ENCODE peak calls at places on chromosomes 5 and 9, in four cellular contexts. One of them, this sample, is unnamed.

GRCh38 chr9:4592886-4593285 is 69.2 kb upstream of the PLPP6 start:
- DNase-seq in naive thymus-derived CD4-positive, alpha-beta T cell: no peak
- DNase-seq in fibroblast of lung: peak; percentile 18
- DNase-seq in body of pancreas: no peak
- DNase-seq in this sample: no peak

GRCh38 chr9:32926901-32927300 is 74.5 kb downstream of the APTX start:
- DNase-seq in naive thymus-derived CD4-positive, alpha-beta T cell: no peak
- DNase-seq in body of pancreas: no peak
- DNase-seq in fibroblast of lung: no peak
- DNase-seq in this sample: no peak

GRCh38 chr5:99817796-99818195 is 717.4 kb upstream of the FAM174A start:
- DNase-seq in fibroblast of lung: no peak
- DNase-seq in body of pancreas: no peak
- DNase-seq in naive thymus-derived CD4-positive, alpha-beta T cell: no peak
- DNase-seq in this sample: no peak

GRCh38 chr5:38404236-38404635 is 145.9 kb downstream of the EGFLAM start:
- DNase-seq in body of pancreas: no peak
- DNase-seq in fibroblast of lung: no peak
- DNase-seq in naive thymus-derived CD4-positive, alpha-beta T cell: no peak
- DNase-seq in this sample: no peak

GRCh38 chr5:101716941-101717340 is 579.1 kb downstream of the SLCO4C1 start:
- DNase-seq in naive thymus-derived CD4-positive, alpha-beta T cell: no peak
- DNase-seq in fibroblast of lung: no peak
- DNase-seq in body of pancreas: no peak
- DNase-seq in this sample: no peak

GRCh38 chr5:6161257-6161656 is 217.1 kb downstream of the MED10 start:
- DNase-seq in fibroblast of lung: no peak
- DNase-seq in naive thymus-derived CD4-positive, alpha-beta T cell: no peak
- DNase-seq in body of pancreas: no peak
- DNase-seq in this sample: no peak

GRCh38 chr5:117800261-117800660 is 1188.1 kb downstream of the DTWD2 start:
- DNase-seq in body of pancreas: no peak
- DNase-seq in fibroblast of lung: no peak
- DNase-seq in naive thymus-derived CD4-positive, alpha-beta T cell: no peak
- DNase-seq in this sample: no peak

GRCh38 chr9:92003308-92004044 is 53.4 kb upstream of the ROR2 start:
- DNase-seq in body of pancreas: no peak
- DNase-seq in fibroblast of lung: no peak
- DNase-seq in naive thymus-derived CD4-positive, alpha-beta T cell: no peak
- DNase-seq in this sample: no peak

GRCh38 chr9:120920495-120921178 is 6.0 kb downstream of the TRAF1 start:
- DNase-seq in fibroblast of lung: no peak
- DNase-seq in naive thymus-derived CD4-positive, alpha-beta T cell: no peak
- DNase-seq in body of pancreas: no peak
- DNase-seq in this sample: no peak

GRCh38 chr9:106752581-106752980 is 110.4 kb upstream of the ZNF462 start:
- DNase-seq in fibroblast of lung: peak; percentile 23
- DNase-seq in naive thymus-derived CD4-positive, alpha-beta T cell: no peak
- DNase-seq in body of pancreas: no peak
- DNase-seq in this sample: no peak

GRCh38 chr5:139561655-139562451 is 714 bp downstream of the UBE2D2 start:
- DNase-seq in body of pancreas: peak; percentile 50
- DNase-seq in naive thymus-derived CD4-positive, alpha-beta T cell: peak; percentile 65
- DNase-seq in fibroblast of lung: peak; percentile 51
- DNase-seq in this sample: no peak

GRCh38 chr9:75238311-75238976 is 150.1 kb downstream of the OSTF1 start:
- DNase-seq in body of pancreas: peak; percentile 69
- DNase-seq in fibroblast of lung: peak; percentile 25
- DNase-seq in naive thymus-derived CD4-positive, alpha-beta T cell: no peak
- DNase-seq in this sample: peak; percentile 13

GRCh38 chr9:14097215-14097614 is 216.7 kb downstream of the NFIB start:
- DNase-seq in fibroblast of lung: peak; percentile 83
- DNase-seq in naive thymus-derived CD4-positive, alpha-beta T cell: no peak
- DNase-seq in body of pancreas: no peak
- DNase-seq in this sample: no peak

GRCh38 chr5:76384189-76384588 is 18.9 kb upstream of the IQGAP2 start:
- DNase-seq in fibroblast of lung: no peak
- DNase-seq in body of pancreas: peak; percentile 67
- DNase-seq in naive thymus-derived CD4-positive, alpha-beta T cell: no peak
- DNase-seq in this sample: no peak

GRCh38 chr5:76861616-76862015 is 11.8 kb downstream of the S100Z start:
- DNase-seq in body of pancreas: no peak
- DNase-seq in fibroblast of lung: peak; percentile 48
- DNase-seq in naive thymus-derived CD4-positive, alpha-beta T cell: no peak
- DNase-seq in this sample: no peak

GRCh38 chr9:9003184-9003583 is 1203.6 kb upstream of the DMAC1 start:
- DNase-seq in fibroblast of lung: peak; percentile 2
- DNase-seq in body of pancreas: no peak
- DNase-seq in naive thymus-derived CD4-positive, alpha-beta T cell: no peak
- DNase-seq in this sample: no peak

GRCh38 chr9:130018260-130018659 is 24.7 kb downstream of the FNBP1 start:
- DNase-seq in fibroblast of lung: no peak
- DNase-seq in naive thymus-derived CD4-positive, alpha-beta T cell: no peak
- DNase-seq in body of pancreas: no peak
- DNase-seq in this sample: no peak

GRCh38 chr5:122352331-122352730 is 40.3 kb downstream of the SNCAIP start:
- DNase-seq in naive thymus-derived CD4-positive, alpha-beta T cell: no peak
- DNase-seq in body of pancreas: no peak
- DNase-seq in fibroblast of lung: peak; percentile 42
- DNase-seq in this sample: no peak

GRCh38 chr5:2415678-2416077 is 335.8 kb downstream of the IRX2 start:
- DNase-seq in body of pancreas: no peak
- DNase-seq in fibroblast of lung: no peak
- DNase-seq in naive thymus-derived CD4-positive, alpha-beta T cell: no peak
- DNase-seq in this sample: no peak

GRCh38 chr5:171419663-171420428 is 399 bp downstream of the FGF18 start:
- DNase-seq in fibroblast of lung: peak; percentile 50
- DNase-seq in body of pancreas: no peak
- DNase-seq in naive thymus-derived CD4-positive, alpha-beta T cell: peak; percentile 46
- DNase-seq in this sample: no peak

GRCh38 chr5:67059747-67060490 is 136.7 kb downstream of the CD180 start:
- DNase-seq in naive thymus-derived CD4-positive, alpha-beta T cell: no peak
- DNase-seq in fibroblast of lung: peak; percentile 80
- DNase-seq in body of pancreas: no peak
- DNase-seq in this sample: no peak

GRCh38 chr5:122149691-122150090 is 20.3 kb downstream of the ZNF474 start:
- DNase-seq in naive thymus-derived CD4-positive, alpha-beta T cell: no peak
- DNase-seq in fibroblast of lung: no peak
- DNase-seq in body of pancreas: no peak
- DNase-seq in this sample: no peak

GRCh38 chr5:137398175-137398574 is 101.0 kb downstream of the SPOCK1 start:
- DNase-seq in fibroblast of lung: no peak
- DNase-seq in body of pancreas: no peak
- DNase-seq in naive thymus-derived CD4-positive, alpha-beta T cell: no peak
- DNase-seq in this sample: no peak

GRCh38 chr9:123697686-123698085 is 232.2 kb downstream of the DENND1A start:
- DNase-seq in naive thymus-derived CD4-positive, alpha-beta T cell: no peak
- DNase-seq in body of pancreas: no peak
- DNase-seq in fibroblast of lung: no peak
- DNase-seq in this sample: no peak

GRCh38 chr9:93119953-93120845 is 13.9 kb downstream of the NINJ1 start:
- DNase-seq in body of pancreas: peak; percentile 84
- DNase-seq in fibroblast of lung: peak; percentile 96
- DNase-seq in naive thymus-derived CD4-positive, alpha-beta T cell: no peak
- DNase-seq in this sample: peak; percentile 16

GRCh38 chr5:6475626-6476312 is 27.1 kb downstream of the UBE2QL1 start:
- DNase-seq in body of pancreas: peak; percentile 30
- DNase-seq in fibroblast of lung: no peak
- DNase-seq in naive thymus-derived CD4-positive, alpha-beta T cell: no peak
- DNase-seq in this sample: no peak

GRCh38 chr5:138527170-138527569 is 15.9 kb downstream of the ETF1 start:
- DNase-seq in naive thymus-derived CD4-positive, alpha-beta T cell: no peak
- DNase-seq in body of pancreas: no peak
- DNase-seq in fibroblast of lung: no peak
- DNase-seq in this sample: no peak

GRCh38 chr5:102664946-102665345 is 90.2 kb upstream of the PAM start:
- DNase-seq in body of pancreas: no peak
- DNase-seq in naive thymus-derived CD4-positive, alpha-beta T cell: no peak
- DNase-seq in fibroblast of lung: no peak
- DNase-seq in this sample: no peak

GRCh38 chr9:25964239-25964638 is 286.0 kb upstream of the TUSC1 start:
- DNase-seq in naive thymus-derived CD4-positive, alpha-beta T cell: no peak
- DNase-seq in fibroblast of lung: peak; percentile 54
- DNase-seq in body of pancreas: no peak
- DNase-seq in this sample: no peak

DNA sequence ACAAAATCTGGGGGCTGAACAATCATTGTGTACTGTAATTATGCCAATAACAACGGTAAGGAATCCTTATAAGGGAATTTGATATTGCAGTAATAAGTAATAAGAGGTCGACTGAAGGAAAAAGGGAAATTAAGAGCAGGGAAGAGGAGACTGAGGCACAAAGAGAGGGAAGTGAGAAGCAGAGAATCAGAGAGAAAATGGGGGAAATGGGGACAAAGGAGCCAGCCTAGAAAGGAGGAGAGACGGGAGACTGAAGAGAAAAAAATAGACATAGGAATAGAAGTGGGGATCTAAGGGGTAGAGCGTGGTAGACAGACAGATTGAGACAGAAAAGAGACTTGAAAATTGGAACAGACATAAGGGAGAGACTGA is 518 bp upstream of the ZNF300 start:
- DNase-seq in fibroblast of lung: no peak
- DNase-seq in naive thymus-derived CD4-positive, alpha-beta T cell: no peak
- DNase-seq in body of pancreas: no peak
- DNase-seq in this sample: no peak
- H3K9me3 ChIP-seq in fibroblast of lung: no peaks in the 10 kb centered on the region
- H3K9me3 ChIP-seq in naive thymus-derived CD4-positive, alpha-beta T cell: peaks cover 4% of the 10 kb centered on the region
- H3K9me3 ChIP-seq in body of pancreas: no peaks in the 10 kb centered on the region
- H3K9me3 ChIP-seq in this sample: peaks cover 13% of the 10 kb centered on the region

GRCh38 chr5:65955746-65956145 is 29.4 kb downstream of the ERBIN start:
- DNase-seq in body of pancreas: no peak
- DNase-seq in naive thymus-derived CD4-positive, alpha-beta T cell: no peak
- DNase-seq in fibroblast of lung: no peak
- DNase-seq in this sample: no peak
- H3K9me3 ChIP-seq in body of pancreas: no peaks in the 10 kb centered on the region
- H3K9me3 ChIP-seq in naive thymus-derived CD4-positive, alpha-beta T cell: no peaks in the 10 kb centered on the region
- H3K9me3 ChIP-seq in fibroblast of lung: no peaks in the 10 kb centered on the region
- H3K9me3 ChIP-seq in this sample: no peaks in the 10 kb centered on the region

DNA sequence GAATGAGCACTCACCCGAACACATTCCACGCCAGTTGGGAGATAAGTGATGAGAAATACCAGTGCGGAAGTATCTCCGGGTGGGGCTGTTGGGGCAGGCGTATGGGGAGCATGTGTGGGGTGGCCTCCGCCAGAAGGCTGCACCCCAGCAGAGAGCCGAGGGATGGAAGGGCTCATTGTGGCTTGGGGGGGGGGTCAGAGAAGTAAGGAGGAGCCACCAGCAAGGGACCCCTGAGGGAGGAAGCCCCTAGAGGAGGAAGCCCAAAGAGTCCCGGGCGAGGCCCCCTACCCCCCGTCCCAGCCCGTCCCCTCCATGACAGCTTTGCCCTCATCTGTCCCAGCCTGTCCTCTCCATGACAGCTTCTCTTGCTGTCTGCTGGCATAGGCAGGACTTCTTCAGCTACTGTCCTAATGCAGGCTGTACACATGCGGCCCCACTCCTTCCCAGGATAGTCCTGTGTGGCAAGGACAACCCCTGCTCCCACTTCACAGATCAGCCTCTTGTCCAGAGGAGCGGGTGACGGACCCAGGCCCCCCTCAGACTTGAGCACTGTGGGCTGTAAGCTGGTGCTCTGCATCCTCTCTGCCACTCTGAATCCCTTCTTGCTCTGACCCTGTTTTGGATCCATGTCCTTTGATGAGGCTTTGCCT is 239.6 kb downstream of the CACNA1B start:
- DNase-seq in naive thymus-derived CD4-positive, alpha-beta T cell: no peak
- DNase-seq in body of pancreas: no peak
- DNase-seq in fibroblast of lung: no peak
- DNase-seq in this sample: no peak
- H3K9me3 ChIP-seq in naive thymus-derived CD4-positive, alpha-beta T cell: no peaks in the 10 kb centered on the region
- H3K9me3 ChIP-seq in body of pancreas: no peaks in the 10 kb centered on the region
- H3K9me3 ChIP-seq in fibroblast of lung: no peaks in the 10 kb centered on the region
- H3K9me3 ChIP-seq in this sample: no peaks in the 10 kb centered on the region

GRCh38 chr5:15614679-15615078 is 114.7 kb downstream of the FBXL7 start:
- DNase-seq in naive thymus-derived CD4-positive, alpha-beta T cell: no peak
- DNase-seq in body of pancreas: no peak
- DNase-seq in fibroblast of lung: no peak
- DNase-seq in this sample: no peak
- H3K9me3 ChIP-seq in naive thymus-derived CD4-positive, alpha-beta T cell: no peaks in the 10 kb centered on the region
- H3K9me3 ChIP-seq in body of pancreas: no peaks in the 10 kb centered on the region
- H3K9me3 ChIP-seq in fibroblast of lung: no peaks in the 10 kb centered on the region
- H3K9me3 ChIP-seq in this sample: no peaks in the 10 kb centered on the region

GRCh38 chr9:119221281-119221680 is 148.0 kb downstream of the BRINP1 start:
- DNase-seq in naive thymus-derived CD4-positive, alpha-beta T cell: no peak
- DNase-seq in fibroblast of lung: no peak
- DNase-seq in body of pancreas: no peak
- DNase-seq in this sample: no peak

GRCh38 chr9:119216891-119217290 is 152.3 kb downstream of the BRINP1 start:
- DNase-seq in fibroblast of lung: peak; percentile 17
- DNase-seq in naive thymus-derived CD4-positive, alpha-beta T cell: no peak
- DNase-seq in body of pancreas: no peak
- DNase-seq in this sample: no peak

GRCh38 chr9:119218293-119218692 is 150.9 kb downstream of the BRINP1 start:
- DNase-seq in naive thymus-derived CD4-positive, alpha-beta T cell: no peak
- DNase-seq in fibroblast of lung: no peak
- DNase-seq in body of pancreas: no peak
- DNase-seq in this sample: no peak

DNA sequence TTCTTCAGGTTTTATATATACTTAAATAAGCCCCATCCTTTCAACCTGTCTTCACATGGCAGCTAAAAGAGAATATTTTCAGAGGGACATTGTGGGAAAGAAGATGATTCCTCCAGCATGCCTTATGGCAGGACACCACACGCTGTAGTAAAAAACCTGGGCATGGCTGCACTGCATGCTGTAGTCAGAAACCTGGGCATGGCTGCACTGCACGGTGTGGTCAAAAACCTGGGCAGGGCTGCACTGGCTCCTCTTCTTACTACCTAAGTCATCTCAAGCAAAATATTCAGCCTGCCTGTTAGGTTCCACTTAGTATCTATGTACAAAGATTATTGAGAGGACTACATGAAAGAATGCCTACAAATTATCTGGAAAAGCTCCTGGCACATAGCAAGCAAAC is 153.6 kb downstream of the BRINP1 start:
- DNase-seq in fibroblast of lung: no peak
- DNase-seq in naive thymus-derived CD4-positive, alpha-beta T cell: no peak
- DNase-seq in body of pancreas: no peak
- DNase-seq in this sample: no peak
- H3K9me3 ChIP-seq in fibroblast of lung: no peaks in the 10 kb centered on the region
- H3K9me3 ChIP-seq in naive thymus-derived CD4-positive, alpha-beta T cell: no peaks in the 10 kb centered on the region
- H3K9me3 ChIP-seq in body of pancreas: no peaks in the 10 kb centered on the region
- H3K9me3 ChIP-seq in this sample: no peaks in the 10 kb centered on the region

GRCh38 chr5:141373673-141374317 is at the start of gene PCDHGA6:
- DNase-seq in fibroblast of lung: peak; percentile 25
- DNase-seq in naive thymus-derived CD4-positive, alpha-beta T cell: no peak
- DNase-seq in body of pancreas: no peak
- DNase-seq in this sample: no peak
- H3K9me3 ChIP-seq in fibroblast of lung: peaks cover 2% of the 10 kb centered on the region
- H3K9me3 ChIP-seq in naive thymus-derived CD4-positive, alpha-beta T cell: no peaks in the 10 kb centered on the region
- H3K9me3 ChIP-seq in body of pancreas: peaks cover 15% of the 10 kb centered on the region
- H3K9me3 ChIP-seq in this sample: peaks cover 5% of the 10 kb centered on the region

GRCh38 chr5:45800331-45800730 is 104.2 kb upstream of the HCN1 start:
- DNase-seq in body of pancreas: no peak
- DNase-seq in fibroblast of lung: no peak
- DNase-seq in naive thymus-derived CD4-positive, alpha-beta T cell: no peak
- DNase-seq in this sample: no peak
- H3K9me3 ChIP-seq in body of pancreas: no peaks in the 10 kb centered on the region
- H3K9me3 ChIP-seq in fibroblast of lung: no peaks in the 10 kb centered on the region
- H3K9me3 ChIP-seq in naive thymus-derived CD4-positive, alpha-beta T cell: no peaks in the 10 kb centered on the region
- H3K9me3 ChIP-seq in this sample: no peaks in the 10 kb centered on the region